ENCODE peak calls at places on chromosomes 13 and 19, in ten cellular contexts. W, K, N, E, F, D, H, Q, Z and U are unnamed samples.

GRCh38 chr13:19957320-19958118 is 1.0 kb upstream of the ZMYM2 start:
- DNase-seq in W (peak), H (peak), Q (no peak), Z (no peak), D (peak), F (peak), E (peak), K (peak), N (no peak), U (peak)

GRCh38 chr19:53867225-53868090 is at the start of gene MYADM:
- DNase-seq in N (peak), Q (peak), F (peak), E (peak), K (peak), H (peak), D (peak), Z (peak), W (peak), U (peak)

GRCh38 chr13:76663941-76664340 is 222.3 kb downstream of the KCTD12 start:
- DNase-seq in H (no peak), E (peak), N (no peak), K (peak), Q (no peak), Z (no peak), W (no peak), D (no peak), F (peak), U (no peak)

GRCh38 chr19:30084390-30084819 is 142.4 kb downstream of the URI1 start:
- DNase-seq in W (no peak), E (no peak), K (no peak), D (no peak), Q (no peak), F (no peak), Z (no peak), N (no peak), H (no peak), U (no peak)

GRCh38 chr19:10392120-10392519 is 11.2 kb downstream of the CDC37 start:
- DNase-seq in Z (no peak), K (no peak), F (no peak), W (no peak), N (no peak), E (no peak), Q (no peak), H (no peak), D (no peak), U (no peak)

GRCh38 chr19:50794778-50795664 is 4.8 kb downstream of the ACP4 start:
- DNase-seq in N (peak), Z (peak), F (peak), W (no peak), Q (no peak), D (no peak), H (no peak), E (peak), K (no peak), U (peak)

GRCh38 chr13:112255550-112256120 is 120.5 kb upstream of the SPACA7 start:
- DNase-seq in Z (no peak), K (no peak), D (no peak), W (no peak), F (no peak), E (no peak), Q (no peak), N (no peak), H (no peak), U (no peak)

GRCh38 chr19:33948651-33949335 is 152.1 kb downstream of the KCTD15 start:
- DNase-seq in H (no peak), N (no peak), Q (no peak), D (no peak), W (no peak), E (no peak), Z (no peak), K (no peak), F (no peak), U (no peak)

GRCh38 chr13:45021250-45021649 is 31.9 kb downstream of the GPALPP1 start:
- DNase-seq in W (no peak), N (no peak), F (no peak), E (no peak), K (no peak), H (no peak), Z (no peak), Q (no peak), D (no peak), U (no peak)

GRCh38 chr19:17757125-17757524 is 5.8 kb downstream of the FCHO1 start:
- DNase-seq in W (peak), D (no peak), F (peak), N (peak), E (no peak), Q (peak), Z (peak), H (peak), K (peak), U (peak)